ENCODE peak calls at places on chromosomes 5 and 9, in six cellular contexts. Q is fibroblast of mammary gland, E is fibroblast of lung, D is mucosa of descending colon, G is lung, U is Panc1. W is an unnamed sample.

GRCh38 chr9:79165006-79165405 is 406.8 kb upstream of the TLE4 start:
- DNase-seq in Q (peak), E (peak), D (no peak), G (no peak), U (no peak), W (no peak)

GRCh38 chr5:148808864-148809642 is 17.4 kb upstream of the ADRB2 start:
- DNase-seq in Q (no peak), E (no peak), D (no peak), G (no peak), U (no peak), W (no peak)

GRCh38 chr5:132103380-132103951 is 29.9 kb downstream of the CSF2 start:
- DNase-seq in Q (peak), E (peak), D (peak), G (peak), U (peak), W (peak)

GRCh38 chr5:73901045-73901444 is 275.0 kb downstream of the ARHGEF28 start:
- DNase-seq in Q (peak), E (peak), D (peak), G (no peak), U (no peak), W (no peak)

GRCh38 chr9:99406939-99407338 is 184.9 kb downstream of the SEC61B start:
- DNase-seq in Q (no peak), E (no peak), D (no peak), G (no peak), U (no peak), W (no peak)

GRCh38 chr5:14915291-14915976 is 43.9 kb upstream of the ANKH start:
- DNase-seq in Q (peak), E (peak), D (no peak), G (no peak), U (no peak), W (no peak)

GRCh38 chr5:166338801-166339200 is 1952.6 kb upstream of the WWC1 start:
- DNase-seq in Q (no peak), E (no peak), D (no peak), G (no peak), U (no peak), W (no peak)

GRCh38 chr9:23611874-23612273 is 214.2 kb downstream of the ELAVL2 start:
- DNase-seq in Q (peak), E (no peak), D (no peak), G (no peak), U (no peak), W (no peak)

GRCh38 chr5:107370569-107370968 is 300.2 kb downstream of the EFNA5 start:
- DNase-seq in Q (no peak), E (no peak), D (no peak), G (no peak), U (no peak), W (no peak)

GRCh38 chr9:37700900-37701299 is 50.1 kb downstream of the FRMPD1 start:
- DNase-seq in Q (no peak), E (no peak), D (no peak), G (no peak), U (no peak), W (no peak)

GRCh38 chr5:137617806-137618205 is 118.1 kb downstream of the KLHL3 start:
- DNase-seq in Q (peak), E (peak), D (no peak), G (no peak), U (peak), W (no peak)

GRCh38 chr5:4893063-4893744 is 246.9 kb upstream of the ADAMTS16 start:
- DNase-seq in Q (no peak), E (no peak), D (no peak), G (no peak), U (no peak), W (no peak)

GRCh38 chr5:180084638-180085561 is 13.3 kb upstream of the RNF130 start:
- DNase-seq in Q (no peak), E (no peak), D (peak), G (peak), U (no peak), W (no peak)

GRCh38 chr5:154791535-154791934 is 36.4 kb downstream of the LARP1 start:
- DNase-seq in Q (no peak), E (no peak), D (no peak), G (no peak), U (no peak), W (no peak)

GRCh38 chr5:111756701-111757581 is at the start of gene NREP:
- DNase-seq in Q (peak), E (peak), D (peak), G (peak), U (peak), W (peak)

GRCh38 chr5:79133121-79133656 is 21.6 kb downstream of the BHMT start:
- DNase-seq in Q (peak), E (peak), D (no peak), G (no peak), U (peak), W (peak)

GRCh38 chr5:3187846-3188425 is 407.7 kb upstream of the IRX1 start:
- DNase-seq in Q (no peak), E (no peak), D (no peak), G (no peak), U (no peak), W (no peak)

GRCh38 chr9:81431662-81432061 is 257.7 kb downstream of the TLE1 start:
- DNase-seq in Q (peak), E (peak), D (no peak), G (no peak), U (peak), W (no peak)

GRCh38 chr5:3394046-3394597 is 201.5 kb upstream of the IRX1 start:
- DNase-seq in Q (no peak), E (no peak), D (no peak), G (peak), U (no peak), W (no peak)

GRCh38 chr5:19488786-19489185 is 499.2 kb downstream of the CDH18 start:
- DNase-seq in Q (no peak), E (no peak), D (no peak), G (no peak), U (no peak), W (no peak)

GRCh38 chr9:90925581-90926257 is 124.1 kb downstream of the SYK start:
- DNase-seq in Q (peak), E (peak), D (no peak), G (no peak), U (no peak), W (no peak)

GRCh38 chr5:90306613-90307012 is 102.9 kb downstream of the CETN3 start:
- DNase-seq in Q (no peak), E (no peak), D (no peak), G (no peak), U (no peak), W (no peak)

GRCh38 chr9:97786341-97786740 is 66.7 kb upstream of the FOXE1 start:
- DNase-seq in Q (no peak), E (peak), D (no peak), G (no peak), U (no peak), W (no peak)

GRCh38 chr5:108216890-108217289 is 165.0 kb downstream of the FBXL17 start:
- DNase-seq in Q (peak), E (peak), D (no peak), G (no peak), U (peak), W (no peak)

GRCh38 chr9:80146466-80146865 is 574.7 kb downstream of the TLE4 start:
- DNase-seq in Q (peak), E (peak), D (no peak), G (no peak), U (no peak), W (no peak)

GRCh38 chr5:171544913-171545550 is 125.6 kb downstream of the FGF18 start:
- DNase-seq in Q (no peak), E (no peak), D (no peak), G (no peak), U (no peak), W (no peak)

DNA sequence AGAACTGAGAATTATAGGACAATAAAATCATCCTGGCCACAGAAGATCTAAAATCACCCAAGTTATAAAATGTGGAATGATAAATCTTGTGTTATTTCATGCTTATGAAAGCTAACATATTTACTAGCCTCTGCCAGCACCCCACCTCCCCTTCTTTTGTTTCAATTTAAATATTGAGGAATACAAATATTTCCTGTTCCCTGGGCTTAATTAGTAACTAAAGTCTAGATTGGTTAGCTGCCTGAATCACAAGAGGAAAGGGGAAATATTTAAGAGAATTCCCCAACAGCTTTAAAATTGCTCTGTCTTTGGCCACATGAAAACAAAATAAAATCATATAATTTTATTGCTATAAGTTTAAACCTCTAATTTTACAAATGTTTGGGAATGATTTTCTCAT is 287.0 kb downstream of the PRELID2 start:
- DNase-seq in Q (no peak), E (no peak), D (no peak), G (no peak), U (no peak), W (no peak)
- H3K4me3 ChIP-seq in Q (no peak), E (no peak), D (no peak), G (no peak), U (no peak), W (no peak)

GRCh38 chr5:61264273-61264661 is 67.8 kb upstream of the ZSWIM6 start:
- DNase-seq in Q (no peak), E (no peak), D (no peak), G (no peak), U (no peak), W (no peak)

GRCh38 chr5:61263561-61264272 is 68.3 kb upstream of the ZSWIM6 start:
- DNase-seq in Q (no peak), E (no peak), D (no peak), G (peak), U (no peak), W (no peak)

GRCh38 chr5:61262080-61262479 is 70.0 kb upstream of the ZSWIM6 start:
- DNase-seq in Q (no peak), E (no peak), D (no peak), G (no peak), U (no peak), W (no peak)

GRCh38 chr5:61257421-61257820 is 74.6 kb upstream of the ZSWIM6 start:
- DNase-seq in Q (no peak), E (no peak), D (no peak), G (no peak), U (no peak), W (no peak)

DNA sequence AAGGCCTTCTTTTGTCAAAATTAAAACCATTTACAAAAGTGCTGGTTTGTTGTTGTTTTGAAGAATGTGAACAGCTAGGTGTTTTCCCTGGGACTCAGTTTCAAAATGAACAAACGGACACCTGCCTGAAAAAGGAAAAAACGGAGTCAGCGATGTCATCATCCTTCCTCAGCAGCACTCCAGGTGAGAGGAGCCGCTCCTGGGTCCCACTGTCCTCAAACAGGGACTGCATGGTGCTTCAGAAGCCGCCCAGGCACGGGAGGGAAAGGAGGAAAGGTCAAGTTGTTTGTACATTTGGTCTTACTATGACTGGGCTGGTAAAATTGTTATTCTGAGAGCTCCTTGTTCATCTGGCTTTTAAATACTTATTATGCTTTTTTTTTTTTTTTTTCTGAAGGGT is 69.0 kb upstream of the ZSWIM6 start:
- DNase-seq in Q (no peak), E (no peak), D (no peak), G (peak), U (no peak), W (no peak)
- H3K4me3 ChIP-seq in Q (no peak), E (no peak), D (no peak), G (no peak), U (no peak), W (no peak)

GRCh38 chr9:93917121-93917853 is 37.9 kb downstream of the BARX1 start:
- DNase-seq in Q (no peak), E (no peak), D (no peak), G (no peak), U (no peak), W (no peak)
- H3K4me3 ChIP-seq in Q (no peak), E (no peak), D (no peak), G (no peak), U (no peak), W (no peak)

DNA sequence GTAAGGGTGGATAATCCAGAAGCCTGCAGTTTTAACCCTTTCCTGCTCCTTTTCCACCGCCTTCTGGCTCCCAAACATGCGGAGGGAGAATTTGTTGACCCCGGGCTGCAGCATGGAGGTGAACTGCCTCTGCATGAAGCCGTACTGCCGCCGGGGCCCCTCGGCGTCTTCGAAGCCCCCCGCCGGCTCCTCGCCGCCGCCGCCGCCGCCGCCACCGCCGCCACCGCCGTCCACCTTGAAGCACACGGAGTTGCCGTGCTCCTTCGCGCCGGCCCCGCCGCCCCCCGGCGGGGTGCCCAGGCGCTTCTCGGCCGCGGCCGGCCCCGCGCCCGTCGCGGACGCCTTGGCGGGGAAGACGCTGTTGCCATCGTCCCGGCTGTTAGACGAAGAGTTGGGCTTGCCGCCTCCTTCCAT is 493 bp downstream of the HCN1 start:
- DNase-seq in Q (no peak), E (no peak), D (no peak), G (no peak), U (no peak), W (no peak)
- H3K4me3 ChIP-seq in Q (no peak), E (no peak), D (no peak), G (no peak), U (peak), W (peak)

GRCh38 chr5:151743535-151743934 is 14.9 kb downstream of the ATOX1 start:
- DNase-seq in Q (no peak), E (no peak), D (no peak), G (no peak), U (no peak), W (no peak)
- H3K4me3 ChIP-seq in Q (no peak), E (no peak), D (no peak), G (no peak), U (no peak), W (no peak)

DNA sequence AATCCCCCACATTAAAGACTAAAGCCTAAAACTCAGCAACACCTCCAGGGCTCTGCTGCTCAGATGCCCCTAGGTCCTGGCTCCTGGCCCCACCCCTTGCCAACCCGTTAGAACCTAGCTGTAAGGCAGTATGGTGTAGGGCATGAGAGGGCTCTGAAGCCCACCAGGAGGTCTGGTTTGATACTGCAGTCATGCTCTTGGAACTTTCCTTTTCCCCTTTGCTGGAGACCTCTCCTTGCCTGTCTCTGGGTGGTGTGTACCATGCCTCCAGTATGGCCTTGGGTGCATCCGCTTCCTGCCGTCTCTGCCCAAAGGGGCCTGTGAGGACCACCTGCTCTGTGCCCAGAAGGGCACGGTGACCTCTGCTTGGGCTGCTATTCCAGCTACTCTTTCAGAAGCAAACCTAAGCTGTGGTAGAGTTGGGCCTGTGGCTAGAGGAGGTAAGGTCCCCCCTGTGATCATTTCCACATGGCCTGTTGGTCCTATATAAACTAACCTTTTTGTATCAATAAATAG is 3.5 kb downstream of the TENT4A start:
- DNase-seq in Q (no peak), E (no peak), D (no peak), G (peak), U (no peak), W (no peak)
- H3K4me3 ChIP-seq in Q (no peak), E (peak), D (no peak), G (no peak), U (peak), W (no peak)

GRCh38 chr5:69329905-69330489 is 2.6 kb downstream of the CCDC125 start:
- DNase-seq in Q (no peak), E (no peak), D (no peak), G (no peak), U (no peak), W (no peak)

GRCh38 chr5:69335341-69335975 is 2.9 kb upstream of the CCDC125 start:
- DNase-seq in Q (no peak), E (no peak), D (no peak), G (no peak), U (no peak), W (no peak)

GRCh38 chr5:69331528-69332445 is 814 bp downstream of the CCDC125 start:
- DNase-seq in Q (no peak), E (no peak), D (peak), G (no peak), U (no peak), W (no peak)

DNA sequence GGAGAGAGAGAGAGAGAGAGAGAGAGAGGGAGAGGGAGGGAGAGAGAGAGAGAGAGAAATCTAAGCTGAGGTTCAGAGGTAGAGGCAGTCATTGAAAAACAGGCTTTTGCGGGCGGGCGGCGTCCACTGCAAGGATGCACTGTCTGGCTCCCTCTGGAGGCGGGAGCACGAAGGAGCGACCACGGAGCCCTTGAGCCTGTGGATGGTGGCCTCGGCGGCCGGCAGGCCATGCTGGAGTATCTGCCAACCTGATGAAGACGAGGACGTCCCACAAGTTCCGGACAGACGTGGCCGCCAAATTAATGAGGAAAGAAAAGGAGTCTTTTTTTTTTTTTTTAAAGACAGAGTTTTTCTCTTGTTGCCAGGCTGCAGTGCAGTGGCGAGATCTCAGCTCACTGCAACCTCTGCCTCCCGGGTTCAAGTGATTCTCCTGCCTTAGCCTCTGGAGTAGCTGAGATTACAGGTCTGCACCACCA is 2.2 kb upstream of the CCDC125 start:
- DNase-seq in Q (peak), E (peak), D (peak), G (peak), U (peak), W (no peak)
- H3K4me3 ChIP-seq in Q (no peak), E (no peak), D (no peak), G (no peak), U (no peak), W (no peak)